ENCODE peak calls at places on chromosomes 5 and 9, in seven cellular contexts. W is stimulated activated naive CD8-positive, alpha-beta T cell treated with anti-CD3 and anti-CD28 coated beads, Interleukin-15, amount 100 ng/mL, for 72 hours; L is iris pigment epithelial cell; M is NCI-H2029; A is M059J; I is NCI-H1092 treated with DMSO at 0.1 percent for 48 hours; U is cardiac septum. G is an unnamed sample.

GRCh38 chr9:73038613-73039012 is 85.8 kb upstream of the ALDH1A1 start:
- DNase-seq in W (no peak), L (peak; percentile 43), M (no peak), A (peak; percentile 90), I (no peak), U (no peak), G (peak; percentile 32)

GRCh38 chr5:151719228-151719861 is 32.6 kb upstream of the SPARC start:
- DNase-seq in W (peak; percentile 22), L (peak; percentile 55), M (peak; percentile 17), A (peak; percentile 62), I (no peak), U (no peak), G (peak; percentile 48)

GRCh38 chr9:96441798-96442445 is 8.0 kb upstream of the HABP4 start:
- DNase-seq in W (peak; percentile 17), L (no peak), M (peak; percentile 62), A (peak; percentile 32), I (no peak), U (no peak), G (no peak)

GRCh38 chr9:122179054-122179689 is 19.5 kb downstream of the MORN5 start:
- DNase-seq in W (no peak), L (no peak), M (no peak), A (no peak), I (no peak), U (peak; percentile 35), G (no peak)

GRCh38 chr5:55039843-55040242 is 15.8 kb downstream of the GZMK start:
- DNase-seq in W (no peak), L (peak; percentile 49), M (no peak), A (peak; percentile 41), I (no peak), U (no peak), G (no peak)

GRCh38 chr5:102589661-102590060 is 90.9 kb upstream of the SLCO6A1 start:
- DNase-seq in W (no peak), L (no peak), M (no peak), A (peak; percentile 27), I (no peak), U (no peak), G (peak; percentile 17)

GRCh38 chr5:10250804-10251276 is 760 bp downstream of the CCT5 start:
- DNase-seq in W (peak; percentile 31), L (peak; percentile 55), M (no peak), A (peak; percentile 42), I (no peak), U (no peak), G (peak; percentile 24)

GRCh38 chr5:177169271-177169670 is 35.7 kb downstream of the NSD1 start:
- DNase-seq in W (no peak), L (no peak), M (no peak), A (no peak), I (no peak), U (no peak), G (no peak)

GRCh38 chr9:134895103-134895502 is 14.5 kb downstream of the FCN2 start:
- DNase-seq in W (no peak), L (peak; percentile 15), M (no peak), A (peak; percentile 42), I (no peak), U (no peak), G (peak; percentile 10)

GRCh38 chr5:178441486-178442270 is 148.5 kb downstream of the COL23A1 start:
- DNase-seq in W (no peak), L (no peak), M (no peak), A (no peak), I (no peak), U (no peak), G (no peak)

GRCh38 chr5:32312194-32312681 is 501 bp downstream of the MTMR12 start:
- DNase-seq in W (peak; percentile 62), L (peak; percentile 74), M (peak; percentile 27), A (peak; percentile 60), I (peak; percentile 47), U (peak; percentile 87), G (no peak)

GRCh38 chr5:35815089-35815936 is 41.4 kb upstream of the IL7R start:
- DNase-seq in W (peak; percentile 49), L (peak; percentile 31), M (peak; percentile 10), A (peak; percentile 47), I (peak; percentile 12), U (no peak), G (no peak)

GRCh38 chr9:4118666-4119065 is 181.2 kb downstream of the GLIS3 start:
- DNase-seq in W (no peak), L (peak; percentile 65), M (no peak), A (no peak), I (no peak), U (no peak), G (no peak)

GRCh38 chr9:34866614-34867013 is 91.5 kb upstream of the PHF24 start:
- DNase-seq in W (no peak), L (no peak), M (no peak), A (no peak), I (no peak), U (no peak), G (peak; percentile 14)

G was measured in pons.